ENCODE peak calls at places on chromosomes 6 and 20, in five cellular contexts. One of them, this sample, is unnamed. For H3K79me1, the result is how much of the 10 kb centered on the place peaks cover.

GRCh38 chr6:138428943-138429616 is 25.1 kb downstream of the HEBP2 start:
- DNase-seq in IMR-90: peak
- DNase-seq in mesenchymal stem cell: peak
- DNase-seq in mesendoderm: peak
- DNase-seq in H1: no peak
- DNase-seq in this sample: peak

GRCh38 chr6:51360287-51360686 is 541.6 kb downstream of the TFAP2B start:
- DNase-seq in IMR-90: no peak
- DNase-seq in mesenchymal stem cell: no peak
- DNase-seq in mesendoderm: no peak
- DNase-seq in H1: no peak
- DNase-seq in this sample: no peak

GRCh38 chr20:13492001-13492480 is 146.7 kb downstream of the TASP1 start:
- DNase-seq in IMR-90: peak
- DNase-seq in mesenchymal stem cell: peak
- DNase-seq in mesendoderm: peak
- DNase-seq in H1: no peak
- DNase-seq in this sample: peak

GRCh38 chr20:37733416-37733815 is 39.6 kb downstream of the CTNNBL1 start:
- DNase-seq in IMR-90: no peak
- DNase-seq in mesenchymal stem cell: no peak
- DNase-seq in mesendoderm: no peak
- DNase-seq in H1: no peak
- DNase-seq in this sample: no peak

GRCh38 chr6:45116714-45117410 is 211.3 kb upstream of the RUNX2 start:
- DNase-seq in IMR-90: peak
- DNase-seq in mesenchymal stem cell: peak
- DNase-seq in mesendoderm: no peak
- DNase-seq in H1: no peak
- DNase-seq in this sample: no peak

GRCh38 chr6:22906091-22906549 is 336.8 kb downstream of the HDGFL1 start:
- DNase-seq in IMR-90: no peak
- DNase-seq in mesenchymal stem cell: peak
- DNase-seq in mesendoderm: peak
- DNase-seq in H1: no peak
- DNase-seq in this sample: no peak

GRCh38 chr6:54074591-54075195 is 36.5 kb upstream of the MLIP start:
- DNase-seq in IMR-90: no peak
- DNase-seq in mesenchymal stem cell: no peak
- DNase-seq in mesendoderm: peak
- DNase-seq in H1: no peak
- DNase-seq in this sample: no peak

GRCh38 chr6:49430187-49430586 is 32.9 kb downstream of the MMUT start:
- DNase-seq in IMR-90: peak
- DNase-seq in mesenchymal stem cell: peak
- DNase-seq in mesendoderm: no peak
- DNase-seq in H1: no peak
- DNase-seq in this sample: no peak

GRCh38 chr6:162178266-162178665 is 549.3 kb downstream of the PRKN start:
- DNase-seq in IMR-90: no peak
- DNase-seq in mesenchymal stem cell: no peak
- DNase-seq in mesendoderm: no peak
- DNase-seq in H1: no peak
- DNase-seq in this sample: no peak

DNA sequence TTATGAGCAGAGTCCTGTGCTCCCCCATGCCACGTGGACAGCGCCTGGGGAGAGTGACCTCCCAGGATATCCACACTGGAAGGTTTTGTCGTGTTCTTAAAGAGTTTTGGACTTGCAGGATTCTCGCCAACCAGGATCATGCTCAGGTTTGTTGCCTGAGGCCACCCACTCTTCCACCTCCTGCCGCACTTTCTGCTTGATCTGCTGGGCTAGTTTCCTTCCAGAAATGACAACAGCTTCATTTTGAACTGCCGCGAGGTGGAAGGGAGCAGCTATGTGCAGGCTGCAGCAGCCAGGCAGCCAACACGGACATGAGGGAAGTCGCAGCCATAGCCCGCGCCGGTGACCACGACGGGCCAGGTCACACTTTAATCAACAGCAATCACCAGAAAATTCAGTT is 27.7 kb upstream of the SEC63 start:
- DNase-seq in IMR-90: no peak
- DNase-seq in mesenchymal stem cell: no peak
- DNase-seq in mesendoderm: no peak
- DNase-seq in H1: no peak
- DNase-seq in this sample: no peak
- H3K4me3 ChIP-seq in IMR-90: no peak
- H3K4me3 ChIP-seq in mesenchymal stem cell: no peak
- H3K4me3 ChIP-seq in mesendoderm: no peak
- H3K4me3 ChIP-seq in H1: no peak
- H3K4me3 ChIP-seq in this sample: no peak

DNA sequence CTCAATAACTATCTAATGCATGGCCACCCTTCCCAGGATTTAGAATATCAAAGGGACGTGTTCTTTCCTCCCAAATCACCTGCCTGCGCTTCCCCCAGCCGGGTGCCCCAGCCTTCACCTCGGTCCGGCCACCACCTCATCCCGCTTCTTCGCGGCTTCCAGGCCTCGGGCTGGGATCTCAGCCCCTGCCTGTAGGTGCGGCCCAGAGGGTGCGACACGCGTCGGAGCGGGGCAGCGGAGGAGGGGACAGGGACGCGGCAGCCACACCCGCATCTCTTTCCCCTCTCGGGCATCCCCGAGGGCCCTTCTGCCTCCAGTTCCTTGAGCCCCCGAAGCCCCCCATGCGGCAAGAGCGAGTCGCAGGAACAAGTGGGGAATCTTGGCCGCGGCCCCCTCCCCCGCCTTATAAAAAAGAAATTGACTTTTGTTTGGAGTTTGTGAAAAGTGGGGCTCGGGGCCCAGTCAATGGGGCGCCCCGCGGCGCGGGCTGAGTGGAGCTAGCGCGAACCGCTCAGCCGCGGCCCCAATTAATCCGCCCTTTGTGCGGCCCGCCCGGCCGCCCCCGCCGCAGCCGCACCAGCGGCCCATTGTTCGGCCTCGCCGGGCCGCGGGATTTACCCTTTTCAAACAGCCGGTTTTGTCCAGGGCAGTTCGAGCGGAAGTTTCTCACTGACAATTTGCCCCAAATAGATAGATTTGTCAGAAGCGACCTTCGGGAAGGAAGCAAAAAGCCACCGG is 8.4 kb upstream of the NR2E1 start:
- DNase-seq in IMR-90: no peak
- DNase-seq in mesenchymal stem cell: no peak
- DNase-seq in mesendoderm: no peak
- DNase-seq in H1: peak
- DNase-seq in this sample: peak
- H3K4me2 ChIP-seq in IMR-90: no peak
- H3K4me2 ChIP-seq in mesenchymal stem cell: peak
- H3K4me2 ChIP-seq in mesendoderm: no peak
- H3K4me2 ChIP-seq in H1: peak
- H3K4me2 ChIP-seq in this sample: peak

GRCh38 chr20:35260426-35260825 is 17.5 kb downstream of the MMP24OS start:
- DNase-seq in IMR-90: no peak
- DNase-seq in mesenchymal stem cell: no peak
- DNase-seq in mesendoderm: no peak
- DNase-seq in H1: no peak
- DNase-seq in this sample: no peak

GRCh38 chr20:35269055-35269781 is 8.7 kb downstream of the MMP24OS start:
- DNase-seq in IMR-90: peak
- DNase-seq in mesenchymal stem cell: peak
- DNase-seq in mesendoderm: peak
- DNase-seq in H1: peak
- DNase-seq in this sample: peak

GRCh38 chr20:35263609-35264223 is 14.2 kb downstream of the MMP24OS start:
- DNase-seq in IMR-90: no peak
- DNase-seq in mesenchymal stem cell: no peak
- DNase-seq in mesendoderm: no peak
- DNase-seq in H1: no peak
- DNase-seq in this sample: no peak

GRCh38 chr20:35267092-35267491 is 10.8 kb downstream of the MMP24OS start:
- DNase-seq in IMR-90: no peak
- DNase-seq in mesenchymal stem cell: no peak
- DNase-seq in mesendoderm: no peak
- DNase-seq in H1: no peak
- DNase-seq in this sample: no peak

GRCh38 chr20:35264755-35265154 is 13.2 kb downstream of the MMP24OS start:
- DNase-seq in IMR-90: peak
- DNase-seq in mesenchymal stem cell: no peak
- DNase-seq in mesendoderm: peak
- DNase-seq in H1: no peak
- DNase-seq in this sample: no peak
- H3K79me1 ChIP-seq in IMR-90: under half
- H3K79me1 ChIP-seq in mesenchymal stem cell: under half
- H3K79me1 ChIP-seq in mesendoderm: under half
- H3K79me1 ChIP-seq in H1: under half
- H3K79me1 ChIP-seq in this sample: under half

DNA sequence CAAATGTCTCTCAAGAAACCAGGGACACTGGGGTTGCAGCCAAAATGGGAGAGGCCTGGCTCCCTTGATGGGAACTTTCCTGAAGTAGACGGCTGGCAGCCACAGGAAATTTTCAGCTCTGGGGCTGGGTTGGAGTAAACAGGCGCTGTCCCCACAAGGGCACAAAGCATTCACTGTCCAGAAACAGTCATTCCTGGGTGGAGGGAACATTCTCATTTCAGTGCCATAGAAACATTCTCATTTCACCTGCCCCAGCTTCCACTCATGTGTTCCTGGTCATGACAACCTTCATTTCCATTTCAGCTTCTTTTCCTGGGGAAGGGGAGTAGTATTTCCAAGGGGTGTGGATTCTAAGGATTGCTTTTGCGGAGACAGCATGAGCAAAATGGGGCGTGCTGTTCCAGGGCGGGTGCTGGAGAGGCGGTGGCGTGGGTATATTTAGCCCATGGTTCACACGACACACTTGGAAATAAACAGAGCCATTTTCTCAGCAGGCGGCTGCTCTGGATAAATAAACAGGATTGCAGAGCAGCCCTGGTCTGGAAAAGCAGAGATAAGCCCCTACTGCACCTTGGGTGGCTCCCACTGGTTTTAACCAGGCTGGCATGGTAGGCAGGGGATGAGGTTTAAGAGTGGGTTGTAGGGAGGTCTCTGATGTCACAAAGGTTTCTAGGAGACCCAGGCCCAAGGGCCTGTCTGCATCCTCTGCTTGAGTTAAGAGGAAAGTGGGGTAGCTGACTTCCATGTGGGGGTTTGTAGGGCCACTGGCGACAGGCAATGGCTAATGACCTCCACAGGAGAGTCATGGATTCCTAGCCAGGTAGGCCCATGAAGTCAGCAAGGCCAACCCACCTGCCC is 32.9 kb downstream of the COX4I2 start:
- DNase-seq in IMR-90: peak
- DNase-seq in mesenchymal stem cell: peak
- DNase-seq in mesendoderm: peak
- DNase-seq in H1: no peak
- DNase-seq in this sample: no peak
- H3K4me3 ChIP-seq in IMR-90: no peak
- H3K4me3 ChIP-seq in mesenchymal stem cell: no peak
- H3K4me3 ChIP-seq in mesendoderm: no peak
- H3K4me3 ChIP-seq in H1: no peak
- H3K4me3 ChIP-seq in this sample: no peak

This sample was measured in neuronal stem cell.